ENCODE peak calls at places on chromosomes 6 and 20, in nine cellular contexts. O is RWPE1; P is activated CD4-positive, alpha-beta T cell treated with anti-CD3 and anti-CD28 coated beads, Interleukin-2, amount 50 U/mL, for 1 hour; C is hypothalamus; U is left lung; L is esophagus squamous epithelium; X is MV-4-11; I is AG10803; W is right cardiac atrium. J is an unnamed sample.

GRCh38 chr6:134074151-134074712 is 21.8 kb upstream of the SLC2A12 start:
- DNase-seq in I (no peak), W (no peak), U (no peak), C (peak), X (no peak), P (no peak), O (no peak), L (no peak), J (no peak)

GRCh38 chr6:130385059-130385695 is 19.4 kb downstream of the TMEM200A start:
- DNase-seq in X (no peak), L (no peak), W (no peak), P (no peak), I (peak), U (no peak), C (no peak), O (no peak), J (no peak)

GRCh38 chr20:35093245-35093884 is 758 bp upstream of the TRPC4AP start:
- DNase-seq in U (no peak), P (no peak), X (peak), I (peak), W (no peak), L (no peak), C (no peak), O (peak), J (no peak)

GRCh38 chr6:150352321-150353296 is 16.2 kb upstream of the IYD start:
- DNase-seq in U (no peak), X (peak), L (no peak), I (peak), W (no peak), C (no peak), O (no peak), P (no peak), J (no peak)

GRCh38 chr6:64733433-64733832 is 973.6 kb downstream of the EYS start:
- DNase-seq in P (no peak), X (no peak), W (no peak), U (no peak), O (no peak), L (no peak), I (no peak), C (no peak), J (no peak)

GRCh38 chr20:23586735-23587525 is 18.6 kb upstream of the CST9L start:
- DNase-seq in X (no peak), L (no peak), C (no peak), P (no peak), I (no peak), U (no peak), O (peak), W (peak), J (no peak)

GRCh38 chr6:35302604-35303218 is 5.1 kb downstream of the DEF6 start:
- DNase-seq in C (no peak), L (peak), U (peak), W (peak), X (peak), P (peak), O (peak), I (no peak), J (no peak)

GRCh38 chr6:13513606-13514502 is 26.5 kb upstream of the GFOD1 start:
- DNase-seq in X (peak), W (no peak), O (no peak), U (no peak), P (no peak), C (no peak), I (peak), L (no peak), J (no peak)

GRCh38 chr6:33656844-33657243 is 35.7 kb downstream of the ITPR3 start:
- DNase-seq in L (no peak), X (no peak), I (no peak), O (no peak), W (no peak), C (no peak), P (no peak), U (no peak), J (no peak)

J was measured in ovary.